ENCODE peak calls at places on chromosome 9, in five cellular contexts. B is A673, T is GM04504, V is cardiac muscle cell, H is heart left ventricle. L is an unnamed sample.

GRCh38 chr9:85987236-85987635 is 46.3 kb downstream of the NAA35 start:
- DNase-seq in H (no peak), T (no peak), V (no peak), B (no peak), L (peak; percentile 29)

GRCh38 chr9:2340046-2340760 is 281.4 kb upstream of the VLDLR start:
- DNase-seq in V (no peak), T (no peak), B (no peak), H (no peak), L (no peak)

GRCh38 chr9:26243722-26244121 is 565.5 kb upstream of the TUSC1 start:
- DNase-seq in H (no peak), T (peak; percentile 44), V (no peak), B (peak; percentile 0), L (no peak)

GRCh38 chr9:129068110-129068509 is 12.8 kb upstream of the DOLPP1 start:
- DNase-seq in B (no peak), H (no peak), V (no peak), T (no peak), L (no peak)

GRCh38 chr9:20805766-20806165 is 121.7 kb downstream of the FOCAD start:
- DNase-seq in T (no peak), V (no peak), H (no peak), B (no peak), L (no peak)

GRCh38 chr9:35705372-35705771 is 15.6 kb upstream of the TPM2 start:
- DNase-seq in H (peak; percentile 10), B (no peak), V (no peak), T (no peak), L (no peak)

GRCh38 chr9:76403352-76403751 is 9.1 kb upstream of the RFK start:
- DNase-seq in T (peak; percentile 55), V (no peak), B (peak; percentile 70), H (no peak), L (peak; percentile 85)

GRCh38 chr9:87865626-87866025 is 17.1 kb upstream of the SPATA31E1 start:
- DNase-seq in T (no peak), B (no peak), V (no peak), H (no peak), L (no peak)

GRCh38 chr9:107712390-107712789 is 222.8 kb upstream of the KLF4 start:
- DNase-seq in T (no peak), H (no peak), V (no peak), B (no peak), L (no peak)

GRCh38 chr9:126009047-126009446 is 261.9 kb downstream of the PBX3 start:
- DNase-seq in H (no peak), B (no peak), T (no peak), V (no peak), L (no peak)

GRCh38 chr9:8651126-8651525 is 851.5 kb upstream of the DMAC1 start:
- DNase-seq in H (no peak), B (no peak), T (no peak), V (no peak), L (no peak)

GRCh38 chr9:131008909-131009618 is at the start of gene LAMC3:
- DNase-seq in H (no peak), T (no peak), V (peak; percentile 70), B (peak; percentile 58), L (no peak)

L was measured in fibroblast of gingiva.